ENCODE peak calls at places on chromosomes 1 and 21, in eight cellular contexts. S is kidney, C is left ventricle myocardium inferior, F is body of pancreas, E is right lobe of liver, G is prostate gland, K is esophagus squamous epithelium, O is breast epithelium. L is an unnamed sample.
A peak's percentile ranks its signal among the peaks of the same experiment; 100 is the strongest.

GRCh38 chr1:37240897-37241296 is 206.6 kb upstream of the GRIK3 start:
- DNase-seq in K (no peak), S (no peak), G (no peak), F (no peak), E (no peak), C (no peak), O (no peak), L (no peak)

GRCh38 chr1:172360511-172360910 is 60.0 kb upstream of the C1orf105 start:
- DNase-seq in E (no peak), K (no peak), S (no peak), F (no peak), G (peak; percentile 5), C (no peak), O (no peak), L (no peak)

GRCh38 chr1:240492832-240493440 is 119.0 kb downstream of the GREM2 start:
- DNase-seq in S (peak; percentile 71), C (no peak), G (no peak), K (no peak), O (no peak), E (no peak), F (no peak), L (no peak)

GRCh38 chr1:69737527-69738176 is 169.9 kb downstream of the LRRC7 start:
- DNase-seq in E (no peak), K (no peak), F (peak; percentile 19), C (no peak), S (no peak), O (no peak), G (peak; percentile 15), L (no peak)

GRCh38 chr1:109498161-109498801 is 4.4 kb downstream of the CYB561D1 start:
- DNase-seq in O (no peak), C (no peak), G (no peak), F (no peak), E (no peak), S (no peak), K (no peak), L (no peak)

GRCh38 chr1:7621334-7622219 is 149.5 kb upstream of the VAMP3 start:
- DNase-seq in C (no peak), F (no peak), K (no peak), O (no peak), E (peak; percentile 53), G (no peak), S (peak; percentile 91), L (no peak)

GRCh38 chr1:194013561-194013960 is 827.1 kb upstream of the B3GALT2 start:
- DNase-seq in E (no peak), C (no peak), K (no peak), G (no peak), S (no peak), F (no peak), O (no peak), L (no peak)

GRCh38 chr1:76726251-76726650 is 141.0 kb upstream of the ST6GALNAC5 start:
- DNase-seq in G (no peak), E (no peak), S (no peak), K (no peak), F (no peak), C (no peak), O (no peak), L (no peak)

GRCh38 chr1:63894627-63895256 is 120.9 kb downstream of the ROR1 start:
- DNase-seq in K (no peak), G (no peak), F (no peak), E (no peak), S (no peak), O (no peak), C (no peak), L (no peak)

GRCh38 chr1:116825735-116826438 is 71.7 kb downstream of the CD2 start:
- DNase-seq in E (no peak), K (no peak), C (no peak), O (no peak), F (no peak), S (no peak), G (peak; percentile 62), L (no peak)

GRCh38 chr1:61210435-61211012 is 128.2 kb downstream of the NFIA start:
- DNase-seq in O (no peak), S (no peak), E (no peak), K (no peak), G (no peak), C (no peak), F (no peak), L (no peak)

DNA sequence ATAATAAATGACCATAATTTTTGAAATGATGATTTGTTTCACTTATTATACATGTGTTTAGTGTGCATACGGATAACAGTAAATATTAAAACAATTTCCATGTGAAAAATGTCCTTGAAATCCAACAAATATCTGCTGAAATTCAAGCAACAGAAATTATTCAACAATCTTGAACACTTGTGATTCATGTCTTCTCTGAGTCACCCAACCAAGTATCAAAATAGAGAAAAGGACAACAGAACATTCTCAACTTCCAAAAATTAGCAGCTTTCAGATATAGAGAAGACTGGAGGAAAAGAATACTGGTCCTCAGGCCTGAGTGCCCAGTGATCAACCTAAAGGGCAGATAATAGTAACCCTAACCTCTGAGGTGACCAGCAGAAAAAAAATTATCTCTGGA is 90.8 kb downstream of the VAV3 start:
- DNase-seq in F (no peak), O (no peak), K (no peak), E (no peak), C (no peak), G (no peak), S (no peak), L (no peak)
- H3K4me1 ChIP-seq in F (no peaks in the 10 kb centered on the region), O (no peaks in the 10 kb centered on the region), K (peaks cover 17% of the 10 kb centered on the region), E (no peaks in the 10 kb centered on the region), C (no peaks in the 10 kb centered on the region), G (no peaks in the 10 kb centered on the region), S (no peaks in the 10 kb centered on the region), L (no peaks in the 10 kb centered on the region)

DNA sequence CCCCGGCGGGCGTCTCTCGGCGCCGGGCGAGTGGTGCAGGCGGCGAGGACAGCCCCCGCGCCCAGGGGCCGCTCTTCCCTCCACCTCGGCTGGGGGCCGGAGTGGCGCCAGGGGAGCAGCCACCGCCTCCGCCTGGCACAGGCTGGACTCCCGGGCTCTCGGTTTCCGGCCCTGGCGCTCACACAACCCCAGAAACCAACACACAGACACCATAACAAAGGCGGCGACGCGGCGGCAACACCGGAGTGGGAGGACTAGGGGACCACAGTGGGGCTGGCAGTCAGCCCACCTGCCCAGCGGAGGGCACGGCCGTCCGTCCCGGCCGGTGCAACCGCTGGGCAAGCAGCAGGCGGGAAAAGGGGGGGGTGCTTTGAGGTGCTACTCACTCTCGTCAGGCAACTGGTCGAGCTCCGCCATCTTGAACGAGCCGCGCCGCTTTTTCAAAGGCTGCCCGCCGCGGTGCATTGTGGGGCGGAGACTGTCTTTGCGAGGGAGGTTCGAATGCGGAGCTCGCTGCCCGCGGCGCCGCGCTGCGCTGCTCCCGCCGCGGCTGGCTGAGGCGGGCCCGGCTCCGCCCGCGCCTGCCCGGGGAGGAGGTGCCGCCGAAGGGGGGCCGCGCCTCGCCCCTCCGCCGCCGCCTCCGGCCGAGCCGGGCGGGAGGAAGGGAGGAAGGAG is at the start of gene LIN9:
- DNase-seq in O (peak; percentile 85), G (peak; percentile 90), S (peak; percentile 94), K (peak; percentile 46), C (peak; percentile 92), F (peak; percentile 89), E (peak; percentile 92), L (peak; percentile 92)
- TF ChIP-seq CTCF in O (no peak), G (no peak), S (no peak), K (no peak), C (no peak), F (no peak), E (no peak), L (no peak)

GRCh38 chr1:31575373-31576140 is 758 bp upstream of the TINAGL1 start:
- DNase-seq in G (peak; percentile 84), E (peak; percentile 59), S (peak; percentile 92), C (no peak), F (peak; percentile 73), O (peak; percentile 85), K (no peak), L (no peak)
- H3K4me1 ChIP-seq in G (no peaks in the 10 kb centered on the region), E (peaks cover 8% of the 10 kb centered on the region), S (peaks cover 45% of the 10 kb centered on the region), C (peaks cover 72% of the 10 kb centered on the region), F (peaks cover 55% of the 10 kb centered on the region), O (peaks cover 10% of the 10 kb centered on the region), K (peaks cover 89% of the 10 kb centered on the region), L (peaks cover 48% of the 10 kb centered on the region)

DNA sequence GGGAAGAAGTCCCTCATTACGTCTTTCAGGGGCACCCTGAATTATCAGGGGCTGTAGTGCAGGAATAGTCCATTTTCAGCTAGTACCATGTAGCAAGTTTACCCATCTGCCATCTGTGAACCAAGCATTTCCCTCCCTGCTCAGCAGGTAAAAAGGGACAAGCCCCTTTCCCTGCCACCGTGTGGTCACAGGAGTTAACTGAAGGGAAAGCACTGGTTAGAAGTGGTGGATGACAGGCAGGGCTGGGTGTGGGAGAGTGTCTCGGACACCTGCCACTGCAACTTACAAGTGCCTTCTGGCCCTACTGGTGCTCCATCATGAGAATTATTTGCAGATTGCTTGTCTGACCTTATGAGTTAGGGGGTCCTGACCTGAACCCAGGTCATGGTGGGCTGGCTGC is 32.0 kb upstream of the IGSF5 start:
- DNase-seq in K (no peak), G (no peak), E (no peak), O (no peak), F (peak; percentile 20), S (no peak), C (no peak), L (no peak)
- TF ChIP-seq CTCF in K (no peak), G (no peak), E (no peak), O (no peak), F (peak; percentile 5), S (no peak), C (no peak), L (no peak)

L was measured in heart left ventricle.